ENCODE peak calls at places on chromosomes 3 and 15, in five cellular contexts. One of them, this sample, is unnamed.

GRCh38 chr3:198080521-198081384 is 120.7 kb downstream of the LMLN start:
- DNase-seq in IMR-90: peak
- DNase-seq in K562: peak
- DNase-seq in SK-N-SH: peak
- DNase-seq in GM12878: no peak
- DNase-seq in this sample: peak

GRCh38 chr3:179853176-179853575 is 183.6 kb downstream of the PEX5L start:
- DNase-seq in IMR-90: peak
- DNase-seq in K562: no peak
- DNase-seq in SK-N-SH: no peak
- DNase-seq in GM12878: no peak
- DNase-seq in this sample: no peak

GRCh38 chr3:27677554-27677953 is 44.6 kb downstream of the EOMES start:
- DNase-seq in IMR-90: peak
- DNase-seq in K562: no peak
- DNase-seq in SK-N-SH: no peak
- DNase-seq in GM12878: no peak
- DNase-seq in this sample: peak

GRCh38 chr15:70033529-70034140 is 64.1 kb downstream of the TLE3 start:
- DNase-seq in IMR-90: peak
- DNase-seq in K562: no peak
- DNase-seq in SK-N-SH: peak
- DNase-seq in GM12878: no peak
- DNase-seq in this sample: no peak

GRCh38 chr3:23480324-23480704 is 277.2 kb downstream of the UBE2E2 start:
- DNase-seq in IMR-90: no peak
- DNase-seq in K562: no peak
- DNase-seq in SK-N-SH: no peak
- DNase-seq in GM12878: no peak
- DNase-seq in this sample: no peak

GRCh38 chr3:141305436-141305835 is 62.9 kb upstream of the ZBTB38 start:
- DNase-seq in IMR-90: peak
- DNase-seq in K562: no peak
- DNase-seq in SK-N-SH: no peak
- DNase-seq in GM12878: no peak
- DNase-seq in this sample: peak

GRCh38 chr3:161275919-161276318 is 54.8 kb downstream of the NMD3 start:
- DNase-seq in IMR-90: no peak
- DNase-seq in K562: no peak
- DNase-seq in SK-N-SH: no peak
- DNase-seq in GM12878: no peak
- DNase-seq in this sample: no peak

GRCh38 chr15:81480645-81481053 is 106.6 kb upstream of the TMC3 start:
- DNase-seq in IMR-90: peak
- DNase-seq in K562: peak
- DNase-seq in SK-N-SH: peak
- DNase-seq in GM12878: peak
- DNase-seq in this sample: peak

GRCh38 chr3:45387636-45388348 is 584 bp upstream of the LARS2 start:
- DNase-seq in IMR-90: no peak
- DNase-seq in K562: no peak
- DNase-seq in SK-N-SH: no peak
- DNase-seq in GM12878: no peak
- DNase-seq in this sample: no peak

GRCh38 chr3:178810173-178810572 is 261.4 kb downstream of the ZMAT3 start:
- DNase-seq in IMR-90: no peak
- DNase-seq in K562: no peak
- DNase-seq in SK-N-SH: no peak
- DNase-seq in GM12878: no peak
- DNase-seq in this sample: no peak

GRCh38 chr15:68542771-68543544 is 35.8 kb upstream of the CORO2B start:
- DNase-seq in IMR-90: peak
- DNase-seq in K562: no peak
- DNase-seq in SK-N-SH: no peak
- DNase-seq in GM12878: no peak
- DNase-seq in this sample: peak
- TF ChIP-seq RCOR1 in IMR-90: peak
- TF ChIP-seq RCOR1 in K562: no peak
- TF ChIP-seq RCOR1 in SK-N-SH: no peak
- TF ChIP-seq RCOR1 in GM12878: no peak
- TF ChIP-seq RCOR1 in this sample: peak

DNA sequence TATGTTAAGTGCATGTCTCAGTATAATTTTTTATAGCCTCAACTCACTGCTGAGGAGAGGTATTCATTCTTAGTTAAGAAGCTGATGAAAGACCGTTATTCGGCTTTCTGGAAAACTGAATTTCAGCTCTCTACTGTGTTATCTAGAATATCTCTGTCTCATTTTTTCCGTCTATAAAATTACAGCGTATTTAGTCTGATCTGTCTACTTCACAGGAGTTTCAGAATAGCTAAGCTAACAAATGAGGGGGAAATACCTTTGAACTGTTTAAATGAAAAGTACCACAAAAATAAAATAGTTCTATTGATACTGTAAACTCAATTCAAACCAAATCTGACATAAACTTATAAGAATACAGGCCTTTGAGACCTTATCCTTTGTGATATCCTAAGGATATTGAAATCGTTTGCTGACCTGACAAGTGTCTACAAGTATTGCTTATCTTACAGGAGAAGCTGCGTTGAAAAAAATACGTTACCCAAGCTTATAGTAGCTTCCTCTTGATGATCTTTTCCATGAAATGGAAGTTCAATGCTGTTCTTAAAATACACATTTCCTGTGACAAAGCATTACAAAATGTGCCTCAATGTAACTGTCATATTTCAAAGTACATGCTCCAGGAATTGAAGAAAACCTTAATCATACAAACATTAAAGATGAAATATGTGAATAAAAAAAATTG is 104.6 kb downstream of the IL1RAP start:
- DNase-seq in IMR-90: peak
- DNase-seq in K562: no peak
- DNase-seq in SK-N-SH: no peak
- DNase-seq in GM12878: no peak
- DNase-seq in this sample: no peak
- TF ChIP-seq RCOR1 in IMR-90: no peak
- TF ChIP-seq RCOR1 in K562: no peak
- TF ChIP-seq RCOR1 in SK-N-SH: no peak
- TF ChIP-seq RCOR1 in GM12878: no peak
- TF ChIP-seq RCOR1 in this sample: no peak

GRCh38 chr15:74208496-74208895 is 5.9 kb upstream of the STRA6 start:
- DNase-seq in IMR-90: no peak
- DNase-seq in K562: no peak
- DNase-seq in SK-N-SH: no peak
- DNase-seq in GM12878: no peak
- DNase-seq in this sample: no peak
- TF ChIP-seq RCOR1 in IMR-90: no peak
- TF ChIP-seq RCOR1 in K562: no peak
- TF ChIP-seq RCOR1 in SK-N-SH: no peak
- TF ChIP-seq RCOR1 in GM12878: no peak
- TF ChIP-seq RCOR1 in this sample: no peak

GRCh38 chr3:193816656-193817311 is 223.8 kb downstream of the OPA1 start:
- DNase-seq in IMR-90: peak
- DNase-seq in K562: peak
- DNase-seq in SK-N-SH: peak
- DNase-seq in GM12878: no peak
- DNase-seq in this sample: no peak
- TF ChIP-seq RCOR1 in IMR-90: no peak
- TF ChIP-seq RCOR1 in K562: peak
- TF ChIP-seq RCOR1 in SK-N-SH: no peak
- TF ChIP-seq RCOR1 in GM12878: no peak
- TF ChIP-seq RCOR1 in this sample: no peak

GRCh38 chr3:72761410-72761809 is 86.8 kb downstream of the SHQ1 start:
- DNase-seq in IMR-90: no peak
- DNase-seq in K562: no peak
- DNase-seq in SK-N-SH: no peak
- DNase-seq in GM12878: no peak
- DNase-seq in this sample: no peak

GRCh38 chr3:72754582-72754981 is 93.7 kb downstream of the SHQ1 start:
- DNase-seq in IMR-90: no peak
- DNase-seq in K562: no peak
- DNase-seq in SK-N-SH: no peak
- DNase-seq in GM12878: no peak
- DNase-seq in this sample: no peak

GRCh38 chr3:72753495-72753894 is 94.8 kb downstream of the SHQ1 start:
- DNase-seq in IMR-90: no peak
- DNase-seq in K562: no peak
- DNase-seq in SK-N-SH: no peak
- DNase-seq in GM12878: no peak
- DNase-seq in this sample: no peak

DNA sequence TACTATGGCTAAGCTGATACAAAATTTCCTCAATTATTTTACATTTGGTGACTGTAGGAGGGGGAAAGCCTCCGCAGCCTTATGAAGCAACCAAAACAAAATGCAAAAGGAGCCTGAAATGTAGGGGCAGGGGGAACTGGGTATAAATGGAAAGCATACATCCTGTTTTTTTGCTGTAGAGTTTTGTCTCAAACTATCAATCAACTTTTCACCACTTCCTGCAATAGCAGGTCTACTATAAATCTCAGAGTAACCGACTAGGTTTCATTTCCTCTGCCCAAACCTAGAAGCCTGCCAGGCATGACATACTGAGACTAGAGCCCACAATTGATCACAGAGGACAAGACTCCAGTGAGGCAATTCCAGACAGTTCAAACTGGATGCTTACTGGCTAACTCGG is 91.3 kb downstream of the SHQ1 start:
- DNase-seq in IMR-90: no peak
- DNase-seq in K562: no peak
- DNase-seq in SK-N-SH: no peak
- DNase-seq in GM12878: peak
- DNase-seq in this sample: no peak
- TF ChIP-seq RCOR1 in IMR-90: no peak
- TF ChIP-seq RCOR1 in K562: no peak
- TF ChIP-seq RCOR1 in SK-N-SH: no peak
- TF ChIP-seq RCOR1 in GM12878: peak
- TF ChIP-seq RCOR1 in this sample: no peak

DNA sequence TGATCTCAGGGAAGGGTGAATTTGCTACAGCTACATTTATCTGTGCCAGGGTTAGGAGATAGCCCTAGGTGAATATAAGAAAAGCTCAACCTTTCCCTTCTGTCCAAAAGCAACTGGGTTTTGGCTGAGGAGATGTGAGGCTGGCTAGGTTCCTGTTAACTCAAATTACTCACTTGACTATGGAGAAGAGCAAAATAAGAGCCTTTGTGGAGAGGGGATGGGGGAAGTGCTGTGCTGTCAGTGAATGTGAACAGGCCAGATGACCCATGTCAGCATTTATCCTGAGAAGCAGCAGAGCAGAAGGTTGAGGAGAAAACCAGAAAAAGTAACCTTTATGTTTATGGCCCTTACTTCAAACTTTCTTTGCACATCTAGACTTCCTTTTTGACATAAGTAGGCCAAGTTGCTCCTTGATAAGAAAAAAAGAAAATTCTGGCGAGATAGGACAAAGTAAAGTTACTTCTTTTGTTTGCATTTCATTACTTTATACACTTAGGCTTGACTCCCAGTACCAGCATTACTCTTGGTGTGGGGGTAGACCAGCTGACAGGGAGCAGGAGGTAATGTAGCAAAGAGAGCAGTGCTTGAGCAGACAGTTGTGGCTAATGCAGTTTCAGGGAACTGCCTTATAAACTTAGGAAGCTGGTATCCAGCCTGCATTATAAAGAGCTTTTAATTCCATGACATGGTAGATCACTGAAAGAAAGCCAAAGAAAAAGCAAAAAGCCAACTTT is 21.3 kb downstream of the MAPK6 start:
- DNase-seq in IMR-90: peak
- DNase-seq in K562: peak
- DNase-seq in SK-N-SH: no peak
- DNase-seq in GM12878: no peak
- DNase-seq in this sample: no peak
- TF ChIP-seq RCOR1 in IMR-90: no peak
- TF ChIP-seq RCOR1 in K562: no peak
- TF ChIP-seq RCOR1 in SK-N-SH: no peak
- TF ChIP-seq RCOR1 in GM12878: no peak
- TF ChIP-seq RCOR1 in this sample: no peak

GRCh38 chr3:152243301-152243711 is 25.4 kb upstream of the MBNL1 start:
- DNase-seq in IMR-90: no peak
- DNase-seq in K562: peak
- DNase-seq in SK-N-SH: no peak
- DNase-seq in GM12878: peak
- DNase-seq in this sample: no peak
- TF ChIP-seq RCOR1 in IMR-90: no peak
- TF ChIP-seq RCOR1 in K562: peak
- TF ChIP-seq RCOR1 in SK-N-SH: no peak
- TF ChIP-seq RCOR1 in GM12878: no peak
- TF ChIP-seq RCOR1 in this sample: no peak

GRCh38 chr15:56241374-56242085 is 2.1 kb downstream of the RFX7 start:
- DNase-seq in IMR-90: peak
- DNase-seq in K562: no peak
- DNase-seq in SK-N-SH: no peak
- DNase-seq in GM12878: no peak
- DNase-seq in this sample: no peak
- TF ChIP-seq RCOR1 in IMR-90: no peak
- TF ChIP-seq RCOR1 in K562: no peak
- TF ChIP-seq RCOR1 in SK-N-SH: no peak
- TF ChIP-seq RCOR1 in GM12878: no peak
- TF ChIP-seq RCOR1 in this sample: no peak

GRCh38 chr3:50274371-50275104 is 4.3 kb upstream of the LSMEM2 start:
- DNase-seq in IMR-90: peak
- DNase-seq in K562: peak
- DNase-seq in SK-N-SH: peak
- DNase-seq in GM12878: no peak
- DNase-seq in this sample: peak
- TF ChIP-seq RCOR1 in IMR-90: no peak
- TF ChIP-seq RCOR1 in K562: no peak
- TF ChIP-seq RCOR1 in SK-N-SH: no peak
- TF ChIP-seq RCOR1 in GM12878: no peak
- TF ChIP-seq RCOR1 in this sample: no peak